ENCODE peak calls at places on chromosomes 6 and 20, in six cellular contexts. Q, D, O, Y, V and Z are unnamed samples.

GRCh38 chr6:153024401-153025017 is 22.0 kb upstream of the MTRF1L start:
- DNase-seq in Q (peak), Y (peak), O (peak), D (peak), V (peak), Z (peak)

GRCh38 chr20:63893999-63894357 is 948 bp upstream of the DNAJC5 start:
- DNase-seq in V (no peak), Y (no peak), D (no peak), Q (no peak), O (peak), Z (no peak)

GRCh38 chr6:95185874-95186273 is 391.5 kb upstream of the MANEA start:
- DNase-seq in D (no peak), O (no peak), Y (no peak), V (no peak), Q (no peak), Z (no peak)

GRCh38 chr20:2379511-2380229 is 1.0 kb upstream of the TGM6 start:
- DNase-seq in D (peak), Y (no peak), V (no peak), Q (no peak), O (no peak), Z (no peak)

GRCh38 chr6:132481189-132481588 is 31.7 kb downstream of the STX7 start:
- DNase-seq in Y (no peak), D (no peak), Q (no peak), V (no peak), O (no peak), Z (no peak)

GRCh38 chr6:37826188-37826587 is 6.7 kb downstream of the ZFAND3 start:
- DNase-seq in Y (no peak), O (peak), D (no peak), Q (no peak), V (no peak), Z (no peak)

GRCh38 chr6:44489912-44490604 is 102.6 kb downstream of the CDC5L start:
- DNase-seq in Q (no peak), D (no peak), O (peak), V (no peak), Y (no peak), Z (peak)

GRCh38 chr6:136326038-136326561 is 36.5 kb upstream of the BCLAF1 start:
- DNase-seq in V (no peak), O (peak), D (peak), Y (no peak), Q (no peak), Z (peak)

DNA sequence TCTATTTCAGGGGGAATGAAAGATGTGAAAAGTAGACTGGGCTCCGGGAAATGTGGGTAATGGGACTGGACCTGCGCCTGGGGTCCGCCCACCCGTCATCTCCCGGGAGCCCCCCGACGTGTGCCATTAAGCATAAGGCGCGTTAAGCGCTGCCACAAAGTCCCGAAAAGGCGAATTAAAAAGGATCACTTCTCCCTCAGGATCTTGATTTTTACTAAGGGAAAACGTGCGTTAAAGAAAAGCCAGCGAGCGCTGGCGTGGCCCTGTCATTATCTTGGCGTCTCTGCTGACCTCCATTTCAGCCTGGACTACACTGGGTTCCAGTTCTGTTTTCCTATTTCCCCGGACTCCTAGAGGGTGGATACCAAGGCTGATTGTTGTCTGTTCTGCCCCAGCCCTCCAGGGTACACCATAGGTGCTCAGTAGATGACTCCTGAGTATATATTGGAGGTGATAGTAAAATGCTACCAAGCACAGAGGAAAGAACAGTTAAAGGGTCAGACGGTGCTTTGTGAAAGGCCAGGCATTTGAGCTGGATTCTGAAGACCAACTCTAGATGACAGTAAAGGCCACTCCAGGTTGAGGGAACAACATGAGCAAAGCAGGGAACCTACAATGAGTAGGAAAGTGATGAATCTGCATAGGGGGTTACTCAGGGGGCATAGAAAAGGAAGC is 89.2 kb upstream of the ARID1B start:
- DNase-seq in Q (peak), O (peak), V (peak), Y (peak), D (peak), Z (peak)
- H2BK120ac ChIP-seq in Q (no peak), O (no peak), V (no peak), Y (no peak), D (no peak), Z (peak)

GRCh38 chr20:17587148-17587547 is 17.3 kb downstream of the DSTN start:
- DNase-seq in Y (no peak), O (no peak), V (no peak), D (no peak), Q (no peak), Z (no peak)

GRCh38 chr20:17589161-17589834 is 19.4 kb downstream of the DSTN start:
- DNase-seq in Y (no peak), D (no peak), O (no peak), V (no peak), Q (no peak), Z (no peak)

GRCh38 chr20:17586250-17586649 is 16.4 kb downstream of the DSTN start:
- DNase-seq in Y (no peak), V (no peak), D (no peak), O (no peak), Q (no peak), Z (no peak)

GRCh38 chr20:17590245-17590644 is 20.4 kb downstream of the DSTN start:
- DNase-seq in D (no peak), O (no peak), Y (no peak), Q (no peak), V (no peak), Z (no peak)

GRCh38 chr20:17587831-17588230 is 18.0 kb downstream of the DSTN start:
- DNase-seq in O (no peak), Y (no peak), Q (no peak), V (no peak), D (no peak), Z (no peak)
- H3K4ac ChIP-seq in O (no peak), Y (no peak), Q (no peak), V (no peak), D (no peak), Z (no peak)

GRCh38 chr6:111600588-111601440 is 4.9 kb downstream of the TRAF3IP2 start:
- DNase-seq in Q (no peak), V (no peak), O (no peak), Y (no peak), D (no peak), Z (no peak)

GRCh38 chr6:111603648-111604047 is 2.0 kb downstream of the TRAF3IP2 start:
- DNase-seq in Y (no peak), Q (no peak), O (peak), V (no peak), D (no peak), Z (peak)

GRCh38 chr6:111601875-111602274 is 3.8 kb downstream of the TRAF3IP2 start:
- DNase-seq in V (no peak), O (peak), Q (no peak), D (no peak), Y (no peak), Z (peak)

GRCh38 chr6:111604259-111605099 is 1.2 kb downstream of the TRAF3IP2 start:
- DNase-seq in Y (no peak), D (peak), O (peak), V (peak), Q (no peak), Z (peak)

DNA sequence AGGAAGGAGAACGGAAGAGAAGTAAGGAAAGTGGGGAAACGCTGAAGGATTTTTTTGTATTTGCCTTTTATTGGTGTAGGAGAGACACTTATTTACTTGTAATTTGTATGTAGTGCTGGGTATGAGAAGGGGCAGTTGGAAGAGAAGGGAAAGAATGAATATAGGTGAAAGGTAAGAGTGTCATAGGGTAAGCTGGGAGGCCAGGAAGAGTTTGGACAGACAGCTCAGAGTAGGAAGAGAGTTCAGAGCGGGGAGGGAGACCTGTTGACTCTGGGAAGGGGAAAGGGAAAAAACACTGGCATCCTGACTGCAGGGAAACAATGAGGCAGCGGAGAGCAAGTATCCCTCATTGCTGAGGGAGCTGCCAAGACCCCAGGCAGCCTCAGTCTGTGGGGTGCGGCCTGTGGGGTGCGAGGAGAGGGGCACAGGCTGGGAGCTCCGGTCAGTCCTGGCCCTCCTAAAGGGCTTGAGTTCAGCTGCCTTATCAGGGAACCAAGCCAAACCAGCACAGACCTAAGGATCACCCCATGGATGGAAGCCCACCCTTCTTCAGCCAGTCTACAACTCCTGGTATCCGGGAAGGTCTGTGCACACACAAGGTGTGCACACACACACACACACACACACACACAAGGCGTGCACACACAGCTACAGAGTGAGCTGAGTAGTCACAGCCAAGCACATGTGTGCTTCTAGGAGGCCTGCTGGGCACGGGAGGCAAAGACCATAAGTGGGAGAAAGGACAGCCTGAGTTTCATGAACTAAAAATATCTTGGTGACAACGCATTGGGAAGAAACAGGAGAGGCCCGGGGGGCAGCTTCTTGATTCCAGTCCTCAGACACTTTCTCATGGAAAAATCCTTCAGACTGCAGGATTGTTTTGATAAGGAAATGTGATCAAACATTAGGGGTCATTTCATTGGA is 2.9 kb downstream of the TRAF3IP2 start:
- DNase-seq in Y (no peak), V (no peak), Q (no peak), O (peak), D (no peak), Z (peak)
- H2BK120ac ChIP-seq in Y (no peak), V (no peak), Q (no peak), O (peak), D (no peak), Z (peak)

GRCh38 chr6:43391448-43392031 is 22.1 kb upstream of the ZNF318 start:
- DNase-seq in V (no peak), Q (no peak), Y (no peak), D (no peak), O (peak), Z (no peak)
- H3K4ac ChIP-seq in V (no peak), Q (no peak), Y (no peak), D (no peak), O (peak), Z (no peak)

GRCh38 chr6:8180327-8181161 is 78.2 kb upstream of the EEF1E1 start:
- DNase-seq in V (no peak), D (peak), Y (peak), O (peak), Q (peak), Z (peak)

GRCh38 chr6:8182209-8182845 is 80.0 kb upstream of the EEF1E1 start:
- DNase-seq in O (no peak), D (no peak), Y (no peak), Q (no peak), V (no peak), Z (peak)

GRCh38 chr6:8181162-8181909 is 79.0 kb upstream of the EEF1E1 start:
- DNase-seq in D (no peak), Y (no peak), O (no peak), Q (no peak), V (no peak), Z (no peak)

GRCh38 chr6:8183266-8183665 is 80.9 kb upstream of the EEF1E1 start:
- DNase-seq in O (no peak), V (no peak), Y (no peak), D (no peak), Q (no peak), Z (no peak)

GRCh38 chr6:8182857-8183256 is 80.5 kb upstream of the EEF1E1 start:
- DNase-seq in V (no peak), Y (no peak), O (no peak), Q (no peak), D (no peak), Z (no peak)
- H2BK120ac ChIP-seq in V (no peak), Y (no peak), O (no peak), Q (no peak), D (no peak), Z (no peak)

DNA sequence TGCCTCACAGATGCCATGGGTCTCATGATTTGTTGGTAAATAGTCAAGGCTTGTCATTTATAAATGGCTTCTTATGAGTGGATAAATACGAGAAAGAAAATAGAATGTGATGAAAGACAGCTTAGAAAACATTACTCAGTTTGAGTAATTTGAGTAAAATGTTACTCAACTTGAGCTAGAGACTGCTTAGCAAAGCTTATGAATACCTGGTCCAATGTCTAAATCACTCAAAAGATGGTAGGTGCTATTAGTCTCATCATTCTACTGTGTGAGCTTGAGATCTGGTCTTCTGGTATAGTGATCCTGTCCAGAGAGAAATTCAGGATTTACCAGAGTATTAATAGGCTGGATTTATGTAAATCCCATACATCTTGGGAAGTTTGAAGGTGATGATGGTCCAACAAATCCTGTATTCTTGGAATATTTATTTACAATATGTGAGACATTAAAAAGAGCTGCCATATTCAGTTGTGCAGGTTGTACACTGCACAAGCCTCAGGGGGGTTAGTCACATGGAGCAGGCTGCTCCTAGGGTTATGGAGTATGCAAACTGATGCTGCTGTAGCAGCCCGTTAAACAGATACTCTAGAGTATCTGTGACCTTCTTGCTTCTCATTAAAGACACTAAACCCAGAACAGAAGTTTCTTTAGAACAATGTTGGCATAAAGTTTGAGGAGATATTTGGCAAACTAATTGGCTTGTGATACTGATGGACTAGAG is 112.9 kb downstream of the RCAN2 start:
- DNase-seq in Q (no peak), V (no peak), Y (no peak), O (no peak), D (no peak), Z (no peak)
- H3K4ac ChIP-seq in Q (no peak), V (no peak), Y (no peak), O (no peak), D (no peak), Z (no peak)

DNA sequence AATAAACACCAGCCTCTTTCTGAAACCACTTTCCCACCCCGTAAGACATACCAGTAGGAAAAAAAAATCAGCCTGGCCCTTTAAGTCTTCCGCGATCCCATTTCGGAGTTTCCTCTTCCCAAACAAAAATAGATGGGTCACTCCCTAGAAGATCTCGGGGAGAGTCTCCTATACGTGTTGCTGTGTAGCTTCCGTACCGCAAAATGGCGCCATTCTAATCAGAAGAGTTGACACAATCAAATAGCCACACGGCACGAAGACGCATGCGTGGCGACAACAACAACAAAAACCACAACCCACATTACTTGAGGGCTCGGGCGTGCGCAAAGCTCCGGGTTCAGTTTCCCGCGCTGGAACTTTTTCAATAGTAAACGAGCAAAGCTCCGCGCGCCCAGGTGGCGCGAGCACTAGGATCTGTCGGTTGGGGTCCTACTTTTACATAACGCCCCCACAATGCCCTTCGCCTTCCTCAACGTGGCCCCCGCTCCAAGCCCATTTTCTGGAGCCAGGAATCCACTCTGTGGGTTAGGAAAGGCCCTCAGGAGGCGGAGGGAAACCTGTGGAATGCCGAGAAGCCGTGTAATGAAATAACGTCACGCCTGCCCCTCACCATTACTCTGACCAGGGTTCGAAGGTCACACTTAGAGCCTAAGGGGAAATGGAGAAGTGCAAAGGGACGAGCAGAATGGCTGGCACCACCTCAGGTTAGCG is at the start of gene GPANK1:
- DNase-seq in D (peak), Y (peak), V (peak), O (peak), Q (peak), Z (peak)
- H2BK120ac ChIP-seq in D (peak), Y (no peak), V (no peak), O (peak), Q (no peak), Z (peak)

GRCh38 chr6:22828179-22829062 is 259.1 kb downstream of the HDGFL1 start:
- DNase-seq in O (peak), V (peak), Q (peak), D (peak), Y (peak), Z (peak)
- H3K4ac ChIP-seq in O (peak), V (no peak), Q (no peak), D (no peak), Y (no peak), Z (peak)